ENCODE peak calls at places on chromosome 12, in six cellular contexts. V, P, F, E, B and I are unnamed samples.
A peak's percentile ranks its signal among the peaks of the same experiment; 100 is the strongest.

GRCh38 chr12:122413516-122414404 is 8.7 kb downstream of the CLIP1 start:
- DNase-seq in V (no peak), P (peak; percentile 50), F (no peak), E (no peak), B (no peak), I (no peak)

GRCh38 chr12:78209851-78210493 is 379.3 kb downstream of the NAV3 start:
- DNase-seq in V (no peak), P (peak; percentile 26), F (no peak), E (no peak), B (no peak), I (no peak)

GRCh38 chr12:79344855-79345840 is 345.6 kb downstream of the PAWR start:
- DNase-seq in V (no peak), P (peak; percentile 37), F (no peak), E (peak; percentile 15), B (no peak), I (no peak)

GRCh38 chr12:124075836-124076235 is 102.8 kb downstream of the ZNF664 start:
- DNase-seq in V (no peak), P (no peak), F (no peak), E (no peak), B (no peak), I (no peak)

GRCh38 chr12:95653761-95654546 is 102.7 kb upstream of the USP44 start:
- DNase-seq in V (no peak), P (peak; percentile 90), F (no peak), E (peak; percentile 43), B (peak; percentile 22), I (peak; percentile 3)

GRCh38 chr12:57832966-57833365 is 13.6 kb downstream of the CTDSP2 start:
- DNase-seq in V (no peak), P (peak; percentile 71), F (no peak), E (no peak), B (no peak), I (no peak)

GRCh38 chr12:57609781-57610552 is 1.3 kb upstream of the ARHGEF25 start:
- DNase-seq in V (no peak), P (no peak), F (peak; percentile 67), E (no peak), B (no peak), I (no peak)

GRCh38 chr12:105041186-105041585 is 43.1 kb downstream of the ALDH1L2 start:
- DNase-seq in V (no peak), P (no peak), F (no peak), E (no peak), B (no peak), I (no peak)

GRCh38 chr12:42090899-42091298 is 53.8 kb downstream of the GXYLT1 start:
- DNase-seq in V (no peak), P (peak; percentile 74), F (no peak), E (no peak), B (no peak), I (no peak)

GRCh38 chr12:117607778-117608177 is 246.4 kb upstream of the NOS1 start:
- DNase-seq in V (no peak), P (no peak), F (no peak), E (no peak), B (no peak), I (no peak)

GRCh38 chr12:124321040-124321481 is 26.2 kb downstream of the RFLNA start:
- DNase-seq in V (peak; percentile 28), P (peak; percentile 72), F (peak; percentile 66), E (peak; percentile 26), B (peak; percentile 35), I (peak; percentile 13)

GRCh38 chr12:113850309-113851056 is 115.6 kb downstream of the RBM19 start:
- DNase-seq in V (no peak), P (no peak), F (no peak), E (no peak), B (no peak), I (no peak)

GRCh38 chr12:94594443-94594825 is 55.9 kb downstream of the TMCC3 start:
- DNase-seq in V (no peak), P (no peak), F (no peak), E (no peak), B (no peak), I (no peak)

GRCh38 chr12:130708648-130709047 is 7.5 kb downstream of the RIMBP2 start:
- DNase-seq in V (no peak), P (no peak), F (no peak), E (no peak), B (no peak), I (no peak)

GRCh38 chr12:28313631-28314030 is 123.4 kb downstream of the CCDC91 start:
- DNase-seq in V (no peak), P (peak; percentile 46), F (no peak), E (no peak), B (no peak), I (no peak)

GRCh38 chr12:749871-750270 is 2.5 kb upstream of the WNK1 start:
- DNase-seq in V (no peak), P (peak; percentile 19), F (no peak), E (no peak), B (no peak), I (no peak)

GRCh38 chr12:77888611-77889010 is 57.9 kb downstream of the NAV3 start:
- DNase-seq in V (no peak), P (peak; percentile 77), F (no peak), E (no peak), B (no peak), I (no peak)

GRCh38 chr12:52164624-52165023 is 27.2 kb downstream of the KRT80 start:
- DNase-seq in V (no peak), P (no peak), F (no peak), E (no peak), B (no peak), I (no peak)

GRCh38 chr12:48686615-48687334 is 4.7 kb upstream of the KANSL2 start:
- DNase-seq in V (no peak), P (no peak), F (no peak), E (no peak), B (no peak), I (no peak)

GRCh38 chr12:57404966-57405640 is 25.7 kb downstream of the R3HDM2 start:
- DNase-seq in V (no peak), P (no peak), F (no peak), E (no peak), B (no peak), I (no peak)

GRCh38 chr12:53560386-53560785 is 53.1 kb upstream of the NPFF start:
- DNase-seq in V (no peak), P (peak; percentile 83), F (no peak), E (no peak), B (no peak), I (no peak)

GRCh38 chr12:69056743-69057515 is 124.0 kb upstream of the CPM start:
- DNase-seq in V (no peak), P (peak; percentile 74), F (no peak), E (no peak), B (no peak), I (no peak)

GRCh38 chr12:28032811-28033537 is 60.4 kb upstream of the PTHLH start:
- DNase-seq in V (no peak), P (peak; percentile 71), F (no peak), E (no peak), B (no peak), I (no peak)

GRCh38 chr12:70840966-70841365 is 79.6 kb downstream of the PTPRR start:
- DNase-seq in V (no peak), P (peak; percentile 76), F (no peak), E (no peak), B (no peak), I (no peak)

GRCh38 chr12:1918081-1918874 is at the start of gene CACNA2D4:
- DNase-seq in V (peak; percentile 14), P (no peak), F (no peak), E (peak; percentile 56), B (no peak), I (no peak)

GRCh38 chr12:124823272-124823970 is 40.2 kb downstream of the SCARB1 start:
- DNase-seq in V (no peak), P (no peak), F (no peak), E (no peak), B (no peak), I (no peak)

GRCh38 chr12:108752387-108752786 is 21.1 kb upstream of the CORO1C start:
- DNase-seq in V (no peak), P (no peak), F (no peak), E (no peak), B (no peak), I (no peak)

GRCh38 chr12:8780389-8780788 is 42.0 kb upstream of the A2ML1 start:
- DNase-seq in V (no peak), P (peak; percentile 49), F (no peak), E (no peak), B (no peak), I (no peak)

GRCh38 chr12:97757431-97758091 is 295.0 kb downstream of the RMST start:
- DNase-seq in V (no peak), P (no peak), F (no peak), E (no peak), B (no peak), I (no peak)

GRCh38 chr12:111444706-111445310 is 39.1 kb downstream of the SH2B3 start:
- DNase-seq in V (peak; percentile 90), P (peak; percentile 33), F (peak; percentile 22), E (no peak), B (peak; percentile 85), I (peak; percentile 75)

GRCh38 chr12:111444314-111444705 is 38.6 kb downstream of the SH2B3 start:
- DNase-seq in V (peak; percentile 71), P (no peak), F (no peak), E (no peak), B (no peak), I (no peak)

GRCh38 chr12:111442301-111443045 is 36.8 kb downstream of the SH2B3 start:
- DNase-seq in V (no peak), P (no peak), F (no peak), E (no peak), B (no peak), I (no peak)

GRCh38 chr12:111443086-111443485 is 37.4 kb downstream of the SH2B3 start:
- DNase-seq in V (no peak), P (no peak), F (no peak), E (no peak), B (no peak), I (no peak)

DNA sequence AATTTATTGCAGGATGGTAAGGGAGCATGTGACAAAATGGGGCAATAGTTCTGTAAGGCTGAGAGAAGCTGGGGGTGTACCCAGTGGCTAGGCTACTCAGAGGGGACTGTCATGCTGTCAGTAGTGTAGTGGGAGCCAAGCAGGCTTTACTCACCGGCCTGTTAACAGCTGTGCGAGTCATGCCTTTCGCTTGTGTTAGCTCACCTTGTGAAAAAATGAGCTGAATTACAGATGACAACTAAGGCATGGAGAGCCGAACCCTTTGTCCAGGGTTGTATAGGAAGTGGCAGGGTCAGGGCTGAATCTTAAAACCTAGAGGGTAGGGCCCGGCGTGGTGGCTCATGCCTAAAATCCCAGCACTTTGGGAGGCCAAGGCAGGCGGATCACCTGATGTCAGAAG is 37.9 kb downstream of the SH2B3 start:
- DNase-seq in V (peak; percentile 18), P (peak; percentile 92), F (no peak), E (no peak), B (no peak), I (no peak)
- H3K4me3 ChIP-seq in V (no peak overlapping the region), P (no peak overlapping the region), F (no peak overlapping the region), E (no peak overlapping the region), B (no peak overlapping the region), I (no peak overlapping the region)

GRCh38 chr12:132341318-132342050 is 12.1 kb upstream of the GALNT9 start:
- DNase-seq in V (no peak), P (no peak), F (no peak), E (no peak), B (no peak), I (no peak)
- H3K27me3 ChIP-seq in V (no peaks in the 10 kb centered on the region), P (peaks cover 26% of the 10 kb centered on the region), F (no peaks in the 10 kb centered on the region), E (peaks cover 32% of the 10 kb centered on the region), B (no peaks in the 10 kb centered on the region), I (no peaks in the 10 kb centered on the region)

GRCh38 chr12:14373202-14373601 is 7.7 kb downstream of the ATF7IP start:
- DNase-seq in V (no peak), P (peak; percentile 77), F (no peak), E (no peak), B (no peak), I (no peak)
- H3K4me3 ChIP-seq in V (no peak overlapping the region), P (no peak overlapping the region), F (no peak overlapping the region), E (no peak overlapping the region), B (no peak overlapping the region), I (no peak overlapping the region)

GRCh38 chr12:111029305-111029704 is 108.9 kb upstream of the MYL2 start:
- DNase-seq in V (no peak), P (no peak), F (no peak), E (no peak), B (no peak), I (no peak)
- H3K27me3 ChIP-seq in V (peaks cover 19% of the 10 kb centered on the region), P (peaks cover 75% of the 10 kb centered on the region), F (no peaks in the 10 kb centered on the region), E (peaks cover 38% of the 10 kb centered on the region), B (peaks cover 18% of the 10 kb centered on the region), I (peaks cover 25% of the 10 kb centered on the region)